ENCODE peak calls at places on chromosomes 1 and 21, in seven cellular contexts. Q is left lung; K is stimulated activated CD8-positive, alpha-beta memory T cell treated with anti-CD3 and anti-CD28 coated beads, Interleukin-7, amount 100 ng/mL, for 1 hour; S is frontal cortex; C is substantia nigra; N is HuH-7; X is GM23248. L is an unnamed sample.

GRCh38 chr1:214377886-214378285 is 96.9 kb downstream of the SMYD2 start:
- DNase-seq in Q (no peak), X (peak), N (no peak), S (no peak), C (no peak), K (no peak), L (no peak)

GRCh38 chr1:223659711-223660110 is 5.8 kb downstream of the CAPN8 start:
- DNase-seq in Q (no peak), K (no peak), N (no peak), C (no peak), S (no peak), X (no peak), L (no peak)

GRCh38 chr1:55155522-55155921 is 59.6 kb downstream of the USP24 start:
- DNase-seq in X (no peak), S (no peak), N (no peak), C (peak), Q (no peak), K (no peak), L (no peak)

GRCh38 chr1:19981507-19982312 is 2.3 kb upstream of the PLA2G2A start:
- DNase-seq in S (no peak), K (no peak), Q (no peak), C (no peak), N (no peak), X (no peak), L (no peak)

GRCh38 chr1:7679873-7680790 is 91.0 kb upstream of the VAMP3 start:
- DNase-seq in Q (peak), S (peak), C (peak), X (peak), K (no peak), N (peak), L (peak)

GRCh38 chr1:53276902-53277281 is 38.6 kb upstream of the MAGOH start:
- DNase-seq in S (no peak), N (no peak), X (no peak), C (no peak), K (no peak), Q (no peak), L (no peak)

GRCh38 chr21:31351438-31351837 is 7.4 kb upstream of the TIAM1 start:
- DNase-seq in X (peak), S (no peak), K (no peak), N (no peak), C (no peak), Q (no peak), L (no peak)

GRCh38 chr1:60875139-60875538 is 207.2 kb upstream of the NFIA start:
- DNase-seq in K (no peak), X (peak), Q (no peak), S (no peak), C (no peak), N (no peak), L (no peak)

GRCh38 chr1:24108334-24109165 is 3.4 kb downstream of the MYOM3 start:
- DNase-seq in S (no peak), N (no peak), Q (no peak), K (no peak), C (no peak), X (peak), L (no peak)

GRCh38 chr1:162822391-162823200 is 32.1 kb downstream of the HSD17B7 start:
- DNase-seq in Q (peak), N (no peak), X (peak), C (no peak), S (peak), K (no peak), L (no peak)

GRCh38 chr1:204225841-204226745 is 12.3 kb upstream of the GOLT1A start:
- DNase-seq in C (no peak), K (no peak), N (no peak), X (no peak), S (no peak), Q (no peak), L (no peak)

GRCh38 chr1:71857862-71858261 is 424.5 kb downstream of the NEGR1 start:
- DNase-seq in Q (no peak), S (no peak), X (peak), N (no peak), C (no peak), K (no peak), L (no peak)

GRCh38 chr1:11708554-11709350 is 17.2 kb downstream of the DRAXIN start:
- DNase-seq in S (no peak), N (no peak), Q (no peak), X (no peak), C (no peak), K (no peak), L (no peak)

GRCh38 chr21:31184462-31184861 is 146.2 kb upstream of the KRTAP19-8 start:
- DNase-seq in Q (no peak), K (peak), X (no peak), N (no peak), S (no peak), C (no peak), L (no peak)

GRCh38 chr1:163069142-163069541 is at the start of gene RGS4:
- DNase-seq in Q (no peak), S (peak), N (no peak), K (no peak), X (peak), C (no peak), L (no peak)

GRCh38 chr1:229001467-229001866 is 266.2 kb downstream of the RHOU start:
- DNase-seq in C (no peak), S (no peak), N (no peak), X (no peak), K (no peak), Q (no peak), L (no peak)

GRCh38 chr21:17775431-17776126 is 43.6 kb downstream of the C21orf91 start:
- DNase-seq in S (no peak), N (no peak), X (no peak), C (no peak), K (peak), Q (peak), L (no peak)

GRCh38 chr1:232628335-232629214 is 1.4 kb downstream of the SIPA1L2 start:
- DNase-seq in X (peak), K (no peak), Q (no peak), N (peak), C (no peak), S (no peak), L (no peak)

GRCh38 chr1:210301254-210301955 is 27.3 kb upstream of the HHAT start:
- DNase-seq in C (no peak), Q (no peak), N (no peak), X (peak), S (no peak), K (no peak), L (no peak)

GRCh38 chr1:205920861-205921558 is 22.2 kb downstream of the SLC26A9 start:
- DNase-seq in S (no peak), K (no peak), X (no peak), N (no peak), Q (no peak), C (no peak), L (no peak)

GRCh38 chr1:229410370-229410691 is 23.6 kb downstream of the ACTA1 start:
- DNase-seq in N (no peak), C (no peak), K (no peak), X (no peak), Q (no peak), S (no peak), L (no peak)

GRCh38 chr1:26666855-26667254 is 29.0 kb upstream of the ARID1A start:
- DNase-seq in K (no peak), Q (no peak), C (no peak), X (peak), S (no peak), N (no peak), L (no peak)

GRCh38 chr1:55235722-55236121 is 20.6 kb upstream of the USP24 start:
- DNase-seq in Q (no peak), N (no peak), X (peak), S (no peak), C (no peak), K (no peak), L (no peak)

GRCh38 chr1:185559151-185559550 is 175.0 kb upstream of the HMCN1 start:
- DNase-seq in N (no peak), Q (no peak), K (no peak), S (no peak), C (no peak), X (no peak), L (no peak)